ENCODE peak calls at places on chromosomes 7 and 10, in four cellular contexts. X is C1 segment of cervical spinal cord, C is DMS 273 treated with DMSO at 0.1 percent for 48 hours, Q is adipocyte. V is an unnamed sample.

GRCh38 chr7:111089822-111090426 is 1.0 kb upstream of the LRRN3 start:
- DNase-seq in Q (peak), X (no peak), C (peak), V (no peak)

GRCh38 chr7:136348542-136348941 is 371.4 kb upstream of the MTPN start:
- DNase-seq in X (no peak), Q (no peak), C (no peak), V (no peak)

GRCh38 chr10:93481213-93481930 is 762 bp downstream of the MYOF start:
- DNase-seq in Q (peak), C (no peak), X (no peak), V (no peak)

GRCh38 chr7:37901890-37902524 is 14.6 kb downstream of the SFRP4 start:
- DNase-seq in X (no peak), C (no peak), Q (peak), V (no peak)

GRCh38 chr10:44051584-44052385 is 333.1 kb downstream of the CXCL12 start:
- DNase-seq in X (no peak), Q (peak), C (no peak), V (no peak)

GRCh38 chr7:3332308-3332707 is 31.3 kb downstream of the SDK1 start:
- DNase-seq in X (no peak), C (no peak), Q (no peak), V (no peak)

GRCh38 chr10:29394321-29394932 is 105.6 kb downstream of the LYZL1 start:
- DNase-seq in C (no peak), X (no peak), Q (no peak), V (no peak)

GRCh38 chr7:152395115-152395514 is 40.7 kb downstream of the KMT2C start:
- DNase-seq in Q (peak), C (no peak), X (no peak), V (no peak)

GRCh38 chr10:30028006-30028441 is 31.4 kb downstream of the JCAD start:
- DNase-seq in Q (no peak), C (no peak), X (no peak), V (no peak)

GRCh38 chr7:130022115-130022514 is 29.1 kb downstream of the ZC3HC1 start:
- DNase-seq in Q (no peak), C (no peak), X (no peak), V (no peak)

GRCh38 chr7:26532490-26532889 is 240.8 kb downstream of the SNX10 start:
- DNase-seq in X (no peak), Q (no peak), C (no peak), V (no peak)

GRCh38 chr7:94375713-94376112 is 19.0 kb upstream of the COL1A2 start:
- DNase-seq in Q (peak), X (no peak), C (peak), V (no peak)

GRCh38 chr10:35172574-35172973 is 45.9 kb downstream of the CREM start:
- DNase-seq in C (no peak), Q (peak), X (no peak), V (no peak)

GRCh38 chr7:21338728-21339164 is 89.1 kb upstream of the SP4 start:
- DNase-seq in X (no peak), Q (no peak), C (no peak), V (no peak)

V was measured in amygdala.